ENCODE peak calls at places on chromosomes 6 and 20, in ten cellular contexts. Y is foreskin fibroblast; P is esophagus muscularis mucosa; D is prostate gland; O is CD4-positive, alpha-beta T cell; V is mesothelial cell of epicardium; H is Calu3; G is type B pancreatic cell; F is dorsolateral prefrontal cortex; I is mucosa of descending colon. E is an unnamed sample.
A peak's percentile ranks its signal among the peaks of the same experiment; 100 is the strongest.

GRCh38 chr6:20354366-20354765 is 47.3 kb upstream of the E2F3 start:
- DNase-seq in Y (no peak), I (no peak), V (no peak), G (no peak), D (no peak), O (no peak), H (no peak), P (no peak), F (no peak), E (no peak)

GRCh38 chr6:127891731-127892326 is 9.0 kb downstream of the THEMIS start:
- DNase-seq in F (no peak), O (no peak), V (no peak), D (no peak), Y (no peak), P (no peak), G (no peak), H (no peak), I (no peak), E (no peak)

GRCh38 chr20:50712771-50713676 is 18.4 kb upstream of the PARD6B start:
- DNase-seq in V (no peak), F (no peak), I (no peak), D (no peak), P (no peak), Y (no peak), O (no peak), H (no peak), G (no peak), E (no peak)

GRCh38 chr20:21235713-21236445 is 67.3 kb upstream of the XRN2 start:
- DNase-seq in H (peak; percentile 38), Y (peak; percentile 78), D (peak; percentile 70), P (no peak), V (no peak), O (peak; percentile 58), I (peak; percentile 80), G (no peak), F (peak; percentile 82), E (peak; percentile 69)

GRCh38 chr6:7650876-7651275 is 60.9 kb downstream of the SNRNP48 start:
- DNase-seq in D (no peak), O (no peak), G (no peak), F (no peak), H (no peak), V (no peak), P (no peak), I (no peak), Y (peak; percentile 41), E (no peak)

GRCh38 chr20:50043573-50044352 is 61.0 kb downstream of the SNAI1 start:
- DNase-seq in D (no peak), P (no peak), O (no peak), G (no peak), I (no peak), V (no peak), Y (no peak), F (no peak), H (no peak), E (no peak)

GRCh38 chr20:59145926-59146800 is 17.5 kb upstream of the ZNF831 start:
- DNase-seq in G (no peak), I (no peak), Y (no peak), H (no peak), F (no peak), D (no peak), V (no peak), O (peak; percentile 60), P (no peak), E (no peak)

GRCh38 chr6:158758464-158758863 is 60.7 kb downstream of the EZR start:
- DNase-seq in H (no peak), P (no peak), F (no peak), G (no peak), Y (no peak), D (no peak), V (no peak), O (no peak), I (no peak), E (no peak)

GRCh38 chr20:7470912-7471311 is 469.3 kb downstream of the HAO1 start:
- DNase-seq in O (no peak), V (no peak), H (no peak), I (no peak), P (no peak), D (no peak), F (no peak), Y (no peak), G (no peak), E (no peak)

GRCh38 chr6:86723729-86724128 is 213.6 kb upstream of the HTR1E start:
- DNase-seq in D (no peak), Y (no peak), F (no peak), O (no peak), H (peak; percentile 24), I (no peak), P (no peak), V (no peak), G (no peak), E (no peak)

GRCh38 chr6:11143394-11144371 is 32.2 kb upstream of the ERVFRD-1 start:
- DNase-seq in Y (peak; percentile 94), V (no peak), I (peak; percentile 30), F (no peak), D (peak; percentile 11), G (no peak), H (peak; percentile 72), O (no peak), P (no peak), E (peak; percentile 54)

GRCh38 chr6:145112711-145113148 is 622.6 kb downstream of the EPM2A start:
- DNase-seq in V (no peak), Y (peak; percentile 55), O (no peak), G (no peak), P (no peak), D (no peak), H (no peak), F (no peak), I (no peak), E (no peak)

GRCh38 chr20:44050925-44051660 is 135.9 kb downstream of the JPH2 start:
- DNase-seq in G (peak; percentile 51), V (no peak), H (no peak), D (no peak), I (no peak), P (peak; percentile 77), Y (no peak), O (no peak), F (no peak), E (no peak)

GRCh38 chr20:38672504-38672903 is 51.8 kb upstream of the SLC32A1 start:
- DNase-seq in P (no peak), G (no peak), H (no peak), Y (no peak), D (no peak), F (no peak), I (no peak), O (no peak), V (no peak), E (no peak)

GRCh38 chr6:105757512-105758200 is 328.5 kb upstream of the PRDM1 start:
- DNase-seq in G (no peak), D (no peak), H (no peak), P (no peak), I (no peak), F (no peak), V (no peak), O (no peak), Y (no peak), E (peak; percentile 18)

GRCh38 chr6:2961971-2962370 is 9.4 kb downstream of the SERPINB6 start:
- DNase-seq in D (peak; percentile 70), H (peak; percentile 34), V (no peak), I (peak; percentile 87), O (no peak), F (no peak), G (no peak), Y (no peak), P (no peak), E (peak; percentile 74)

DNA sequence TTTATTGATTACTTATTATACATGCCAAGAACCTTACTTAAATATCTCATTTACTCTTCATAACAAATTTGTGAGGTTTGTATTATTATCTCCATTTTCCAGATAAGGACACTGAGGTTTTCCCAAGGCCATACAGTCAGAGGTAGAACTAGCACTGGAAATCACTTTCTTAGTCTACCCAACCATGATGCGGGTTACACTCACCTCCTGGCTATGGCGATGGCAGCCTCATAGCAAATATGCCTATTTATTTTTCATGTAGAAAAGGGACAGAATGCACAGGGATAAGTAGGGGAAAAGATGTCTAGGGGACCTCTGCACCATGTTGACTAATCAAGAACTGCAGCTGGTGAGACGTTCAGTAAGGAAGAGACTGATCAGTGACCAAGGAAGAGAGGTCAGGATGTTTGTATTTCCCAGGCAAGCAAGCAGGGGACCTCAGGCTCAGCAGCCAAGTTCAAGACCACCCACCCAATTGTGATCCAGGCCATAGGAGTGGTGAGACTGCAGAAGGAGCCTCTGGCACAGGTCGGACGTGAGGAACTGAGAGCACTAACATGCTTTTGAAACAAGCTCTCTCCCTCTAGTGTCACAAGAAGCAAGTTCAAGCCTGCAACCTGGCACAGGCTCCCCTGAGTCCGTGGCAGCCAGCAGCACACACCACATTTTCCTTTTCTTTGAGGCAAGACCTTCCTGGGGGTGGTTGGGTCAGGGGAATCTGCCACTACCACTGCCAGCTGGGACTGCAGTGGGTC is 97.8 kb downstream of the GMPR start:
- DNase-seq in H (no peak), D (peak; percentile 50), I (no peak), G (no peak), Y (peak; percentile 33), V (no peak), F (no peak), O (no peak), P (no peak), E (no peak)
- TF ChIP-seq CTCF in H (no peak), D (no peak), I (no peak), G (no peak), Y (no peak), V (no peak), F (no peak), O (no peak), P (no peak), E (no peak)

GRCh38 chr20:62571667-62572344 is 70.5 kb upstream of the SLCO4A1 start:
- DNase-seq in I (no peak), H (peak; percentile 48), D (no peak), P (no peak), V (no peak), Y (no peak), F (no peak), O (no peak), G (no peak), E (no peak)
- TF ChIP-seq CTCF in I (no peak), H (no peak), D (no peak), P (no peak), V (no peak), Y (no peak), F (no peak), O (no peak), G (peak; percentile 20), E (no peak)

GRCh38 chr6:162262466-162263196 is 464.9 kb downstream of the PRKN start:
- DNase-seq in D (no peak), H (no peak), G (no peak), O (no peak), V (no peak), P (no peak), F (no peak), I (no peak), Y (no peak), E (no peak)
- TF ChIP-seq CTCF in D (no peak), H (no peak), G (no peak), O (no peak), V (no peak), P (no peak), F (no peak), I (no peak), Y (no peak), E (no peak)

DNA sequence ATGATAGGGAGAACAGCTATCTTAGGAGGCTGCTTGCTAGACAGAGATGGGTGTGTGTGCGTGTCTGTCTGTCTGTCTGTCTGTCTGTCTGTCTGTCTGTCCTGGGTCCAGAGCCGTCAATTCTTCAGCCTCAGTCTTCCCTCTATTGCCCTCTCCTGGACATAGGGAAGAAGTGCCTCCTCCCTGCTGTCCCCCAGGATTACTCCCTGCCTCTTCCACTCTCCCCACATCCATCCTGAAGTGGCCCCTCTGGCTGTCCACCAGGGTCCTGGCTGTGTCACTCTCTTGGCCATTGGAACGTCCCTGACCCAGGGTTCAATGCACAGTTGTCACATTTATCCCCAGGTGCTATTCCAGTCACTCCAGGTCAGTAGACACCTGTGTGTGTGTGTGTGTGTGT is 10.2 kb downstream of the TREML2 start:
- DNase-seq in V (no peak), I (no peak), G (no peak), O (no peak), H (no peak), P (no peak), D (no peak), Y (no peak), F (no peak), E (no peak)
- TF ChIP-seq CTCF in V (no peak), I (no peak), G (no peak), O (no peak), H (no peak), P (no peak), D (no peak), Y (no peak), F (no peak), E (no peak)

E was measured in transverse colon.